ENCODE peak calls at places on chromosomes 6 and 20, in seven cellular contexts. B is CD4-positive, alpha-beta T cell; R is right atrium auricular region; H is activated CD8-positive, alpha-beta T cell treated with anti-CD3 and anti-CD28 coated beads for 36 hours; X is keratinocyte; L is choroid plexus epithelial cell; I is mammary epithelial cell. V is an unnamed sample.

GRCh38 chr20:53466279-53466678 is 127.4 kb downstream of the ZNF217 start:
- DNase-seq in B (no peak), I (no peak), R (no peak), L (no peak), X (no peak), H (no peak), V (no peak)

GRCh38 chr6:133337312-133337711 is 96.2 kb downstream of the EYA4 start:
- DNase-seq in L (peak; percentile 27), R (no peak), H (no peak), B (no peak), I (no peak), X (no peak), V (no peak)

GRCh38 chr6:137241481-137242011 is 22.4 kb upstream of the IFNGR1 start:
- DNase-seq in H (no peak), R (no peak), X (no peak), L (peak; percentile 86), B (no peak), I (peak; percentile 65), V (no peak)

GRCh38 chr20:3755269-3755668 is 12.3 kb downstream of the ADISSP start:
- DNase-seq in X (no peak), H (no peak), I (no peak), B (no peak), R (no peak), L (no peak), V (no peak)

GRCh38 chr6:151137441-151137984 is 102.3 kb upstream of the AKAP12 start:
- DNase-seq in B (no peak), R (no peak), X (no peak), L (no peak), H (no peak), I (no peak), V (no peak)

GRCh38 chr6:74870403-74870802 is 335.4 kb downstream of the COL12A1 start:
- DNase-seq in R (no peak), L (no peak), H (no peak), X (no peak), B (no peak), I (no peak), V (no peak)

GRCh38 chr6:170028629-170029345 is 262.1 kb downstream of the DLL1 start:
- DNase-seq in X (no peak), H (no peak), I (no peak), R (peak; percentile 48), B (no peak), L (no peak), V (no peak)

GRCh38 chr6:157597461-157598312 is 216.7 kb downstream of the ZDHHC14 start:
- DNase-seq in H (peak; percentile 64), R (peak; percentile 61), I (peak; percentile 24), B (peak; percentile 20), X (no peak), L (peak; percentile 42), V (peak; percentile 83)

GRCh38 chr6:30493643-30494250 is 4.4 kb downstream of the HLA-E start:
- DNase-seq in R (no peak), H (peak; percentile 76), X (no peak), L (no peak), I (no peak), B (peak; percentile 51), V (peak; percentile 74)

GRCh38 chr6:111184827-111185567 is 97.7 kb downstream of the SLC16A10 start:
- DNase-seq in B (no peak), H (no peak), I (no peak), R (no peak), X (no peak), L (no peak), V (no peak)

GRCh38 chr20:38604873-38605303 is 3.3 kb downstream of the ARHGAP40 start:
- DNase-seq in L (peak; percentile 61), I (peak; percentile 93), R (no peak), B (no peak), H (no peak), X (peak; percentile 41), V (no peak)

GRCh38 chr6:158121335-158121734 is 46.7 kb downstream of the SERAC1 start:
- DNase-seq in R (no peak), L (no peak), X (no peak), H (no peak), I (no peak), B (no peak), V (no peak)

GRCh38 chr6:107488875-107489635 is 862 bp upstream of the SOBP start:
- DNase-seq in X (no peak), B (peak; percentile 9), H (peak; percentile 43), R (peak; percentile 65), L (peak; percentile 15), I (peak; percentile 17), V (no peak)

GRCh38 chr20:46814366-46815232 is 80.0 kb upstream of the EYA2 start:
- DNase-seq in I (peak; percentile 83), B (no peak), H (no peak), L (peak; percentile 73), R (no peak), X (no peak), V (peak; percentile 49)

GRCh38 chr20:35654415-35654814 is 10.3 kb downstream of the CPNE1 start:
- DNase-seq in I (no peak), X (no peak), H (no peak), R (no peak), L (no peak), B (no peak), V (no peak)

GRCh38 chr6:39823187-39823815 is 31.1 kb downstream of the DAAM2 start:
- DNase-seq in R (peak; percentile 80), B (no peak), X (no peak), H (no peak), I (no peak), L (no peak), V (no peak)

GRCh38 chr6:6588064-6588923 is at the start of gene LY86:
- DNase-seq in B (no peak), H (peak; percentile 25), R (no peak), L (no peak), I (no peak), X (no peak), V (no peak)

GRCh38 chr6:1473598-1473997 is 84.2 kb downstream of the FOXF2 start:
- DNase-seq in L (no peak), H (no peak), R (no peak), I (no peak), B (no peak), X (no peak), V (no peak)

GRCh38 chr6:1475169-1475568 is 85.8 kb downstream of the FOXF2 start:
- DNase-seq in R (no peak), I (no peak), L (no peak), B (no peak), X (no peak), H (no peak), V (no peak)

GRCh38 chr6:1473166-1473565 is 83.8 kb downstream of the FOXF2 start:
- DNase-seq in H (no peak), L (no peak), X (no peak), B (no peak), I (no peak), R (no peak), V (no peak)

GRCh38 chr6:1472643-1473042 is 83.3 kb downstream of the FOXF2 start:
- DNase-seq in I (no peak), L (no peak), X (no peak), B (no peak), H (no peak), R (no peak), V (no peak)

GRCh38 chr6:1474205-1474604 is 84.8 kb downstream of the FOXF2 start:
- DNase-seq in B (no peak), R (no peak), L (no peak), I (no peak), X (no peak), H (no peak), V (no peak)
- TF ChIP-seq CTCF in B (no peak), R (no peak), L (peak; percentile 31), I (peak; percentile 30), X (peak; percentile 42), H (no peak), V (no peak)

DNA sequence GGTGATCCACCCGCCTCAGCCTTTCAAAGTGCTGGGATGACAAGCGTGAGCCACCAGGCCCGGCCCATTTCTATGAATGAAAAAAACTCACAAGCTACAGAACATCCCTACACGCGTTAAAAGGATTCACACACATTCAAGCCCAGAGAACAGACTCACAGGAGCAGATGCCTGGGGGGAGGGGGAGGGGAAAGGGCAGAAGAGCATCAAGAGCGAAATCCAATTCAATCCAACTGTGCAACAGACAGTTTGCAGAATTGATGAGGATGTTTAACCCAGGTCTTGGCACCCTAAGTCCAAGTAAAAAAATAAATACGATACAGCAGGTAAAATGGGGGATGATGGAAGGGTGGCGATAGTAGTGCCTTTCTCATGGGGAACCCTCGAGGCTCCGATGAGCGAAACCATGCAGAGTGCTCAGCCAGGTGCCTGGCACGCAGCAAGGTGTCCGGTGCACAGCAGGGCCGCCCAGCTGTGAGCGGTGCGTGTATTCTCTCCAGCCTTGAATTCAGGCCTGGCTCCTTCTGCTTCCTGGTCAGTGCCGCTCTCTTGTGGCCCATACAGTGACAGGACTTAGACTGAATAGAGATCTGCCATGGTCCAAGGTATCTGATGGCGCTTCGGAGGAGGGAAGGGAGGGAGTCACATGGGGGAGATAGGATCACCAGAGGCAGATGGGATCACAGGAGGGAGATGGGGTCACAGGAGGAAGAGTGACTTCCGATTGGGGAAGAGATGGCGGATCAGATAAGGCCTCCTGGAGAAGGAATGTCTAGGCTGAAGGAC is 35.4 kb upstream of the ANGPT4 start:
- DNase-seq in B (no peak), H (no peak), I (no peak), X (no peak), R (no peak), L (no peak), V (no peak)
- TF ChIP-seq CTCF in B (no peak), H (no peak), I (no peak), X (no peak), R (no peak), L (no peak), V (no peak)

DNA sequence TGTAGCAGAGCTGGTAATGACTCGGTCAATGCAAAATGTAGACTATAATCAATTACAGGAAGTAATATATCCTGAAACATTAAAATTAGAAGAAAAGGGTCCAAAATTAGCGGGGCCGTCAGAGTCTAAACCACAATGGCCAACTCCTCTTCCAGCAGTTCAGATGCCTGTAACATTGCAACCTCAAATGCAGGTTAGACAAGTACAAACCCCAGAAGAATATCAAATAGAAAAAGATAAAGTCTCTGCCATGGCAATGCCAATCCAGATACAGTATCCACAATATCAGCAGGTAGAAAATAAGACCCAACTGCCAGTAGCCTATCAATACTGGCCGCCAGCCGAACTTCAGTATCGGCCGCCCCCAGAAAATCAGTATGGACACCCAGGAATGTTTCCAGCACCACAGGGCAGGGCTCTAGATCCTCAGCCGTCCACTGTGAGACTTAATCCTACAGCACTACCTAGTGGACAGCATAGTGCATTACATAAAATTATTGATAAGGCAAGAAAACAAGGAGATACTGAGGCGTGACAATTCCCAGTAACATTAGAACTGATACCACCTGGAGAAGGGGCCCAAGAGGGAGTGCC is 158.4 kb downstream of the GPX5 start:
- DNase-seq in L (peak; percentile 70), X (no peak), R (no peak), B (peak; percentile 8), I (peak; percentile 46), H (no peak), V (no peak)
- TF ChIP-seq CTCF in L (peak; percentile 70), X (peak; percentile 56), R (peak; percentile 65), B (peak; percentile 65), I (peak; percentile 66), H (peak; percentile 72), V (peak; percentile 68)

GRCh38 chr6:42128460-42129359 is 13.7 kb downstream of the C6orf132 start:
- DNase-seq in H (no peak), X (no peak), B (no peak), L (peak; percentile 44), I (no peak), R (no peak), V (no peak)
- TF ChIP-seq CTCF in H (no peak), X (no peak), B (no peak), L (peak; percentile 25), I (no peak), R (peak; percentile 36), V (no peak)

V was measured in osteocyte.